ENCODE peak calls at places on chromosome 16, in four cellular contexts. W is omental fat pad, B is GM13976, T is H1. G is an unnamed sample.

GRCh38 chr16:79329967-79330366 is 270.6 kb downstream of the MAF start:
- DNase-seq in W (no peak), B (no peak), T (no peak), G (no peak)

GRCh38 chr16:87608400-87608985 is 6.2 kb downstream of the JPH3 start:
- DNase-seq in W (peak), B (peak), T (peak), G (peak)

GRCh38 chr16:66402166-66402565 is 24.9 kb upstream of the BEAN1 start:
- DNase-seq in W (no peak), B (no peak), T (no peak), G (no peak)

GRCh38 chr16:66189951-66190350 is 176.5 kb upstream of the CDH5 start:
- DNase-seq in W (no peak), B (no peak), T (no peak), G (no peak)

GRCh38 chr16:19021747-19022146 is 38.0 kb downstream of the TMC7 start:
- DNase-seq in W (no peak), B (no peak), T (no peak), G (no peak)

GRCh38 chr16:70527315-70527996 is 3.8 kb downstream of the SF3B3 start:
- DNase-seq in W (no peak), B (no peak), T (no peak), G (no peak)

GRCh38 chr16:57299009-57299718 is 14.7 kb upstream of the PLLP start:
- DNase-seq in W (peak), B (no peak), T (peak), G (peak)

GRCh38 chr16:30368122-30368791 is 2.0 kb downstream of the TBC1D10B start:
- DNase-seq in W (no peak), B (no peak), T (no peak), G (no peak)

GRCh38 chr16:82715833-82716232 is 89.1 kb downstream of the CDH13 start:
- DNase-seq in W (no peak), B (no peak), T (no peak), G (no peak)

GRCh38 chr16:82726306-82726705 is 99.5 kb downstream of the CDH13 start:
- DNase-seq in W (no peak), B (no peak), T (no peak), G (no peak)

GRCh38 chr16:82715160-82715559 is 88.4 kb downstream of the CDH13 start:
- DNase-seq in W (no peak), B (no peak), T (no peak), G (no peak)

GRCh38 chr16:82720414-82720813 is 93.6 kb downstream of the CDH13 start:
- DNase-seq in W (no peak), B (no peak), T (no peak), G (no peak)
- TF ChIP-seq CTCF in W (no peak), B (no peak), T (no peak), G (no peak)

GRCh38 chr16:55138298-55138697 is 185.7 kb upstream of the IRX6 start:
- DNase-seq in W (no peak), B (no peak), T (no peak), G (no peak)

GRCh38 chr16:55145771-55146603 is 178.0 kb upstream of the IRX6 start:
- DNase-seq in W (no peak), B (no peak), T (no peak), G (no peak)

GRCh38 chr16:55146939-55147338 is 177.1 kb upstream of the IRX6 start:
- DNase-seq in W (no peak), B (no peak), T (no peak), G (no peak)

GRCh38 chr16:55144656-55145055 is 179.3 kb upstream of the IRX6 start:
- DNase-seq in W (no peak), B (no peak), T (no peak), G (no peak)

DNA sequence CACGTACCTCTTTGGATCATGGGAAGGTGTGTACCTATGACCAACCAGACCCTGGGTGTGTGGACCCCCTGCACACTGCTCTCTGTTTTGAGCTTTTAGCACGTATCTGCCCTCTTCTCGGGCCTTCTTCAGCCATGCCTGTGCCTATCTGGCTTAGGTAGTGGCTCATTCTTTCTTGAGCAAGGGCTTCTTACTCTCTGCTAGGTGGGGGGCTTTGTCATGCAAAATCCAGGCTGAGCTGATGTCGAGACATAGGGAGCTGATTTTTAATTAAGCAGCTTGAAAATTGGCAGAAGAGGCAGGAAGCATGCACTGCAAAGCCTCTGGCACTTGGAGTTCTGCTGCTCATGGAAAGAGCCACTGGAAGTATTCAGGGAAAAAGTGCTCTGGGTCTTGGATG is 181.6 kb upstream of the IRX6 start:
- DNase-seq in W (no peak), B (no peak), T (no peak), G (no peak)
- TF ChIP-seq CTCF in W (no peak), B (no peak), T (no peak), G (no peak)

GRCh38 chr16:26643519-26643918 is 423.2 kb upstream of the C16orf82 start:
- DNase-seq in W (no peak), B (no peak), T (no peak), G (no peak)

GRCh38 chr16:26644912-26645543 is 421.7 kb upstream of the C16orf82 start:
- DNase-seq in W (no peak), B (no peak), T (no peak), G (no peak)

GRCh38 chr16:26648851-26649250 is 417.9 kb upstream of the C16orf82 start:
- DNase-seq in W (no peak), B (no peak), T (no peak), G (no peak)

GRCh38 chr16:26642047-26642664 is 424.6 kb upstream of the C16orf82 start:
- DNase-seq in W (no peak), B (no peak), T (no peak), G (no peak)

GRCh38 chr16:26645629-26646028 is 421.1 kb upstream of the C16orf82 start:
- DNase-seq in W (no peak), B (no peak), T (peak), G (no peak)
- TF ChIP-seq CTCF in W (no peak), B (no peak), T (peak), G (peak)

GRCh38 chr16:81842564-81843242 is 63.6 kb downstream of the PLCG2 start:
- DNase-seq in W (no peak), B (peak), T (no peak), G (no peak)
- TF ChIP-seq CTCF in W (no peak), B (no peak), T (no peak), G (no peak)

GRCh38 chr16:9034056-9034455 is 57.4 kb upstream of the HAPSTR1 start:
- DNase-seq in W (no peak), B (no peak), T (no peak), G (no peak)

GRCh38 chr16:9035986-9036385 is 55.5 kb upstream of the HAPSTR1 start:
- DNase-seq in W (no peak), B (no peak), T (no peak), G (no peak)

GRCh38 chr16:9039208-9039607 is 52.2 kb upstream of the HAPSTR1 start:
- DNase-seq in W (no peak), B (no peak), T (no peak), G (no peak)

GRCh38 chr16:9033125-9033830 is 58.2 kb upstream of the HAPSTR1 start:
- DNase-seq in W (no peak), B (peak), T (peak), G (no peak)
- TF ChIP-seq CTCF in W (no peak), B (no peak), T (peak), G (peak)

DNA sequence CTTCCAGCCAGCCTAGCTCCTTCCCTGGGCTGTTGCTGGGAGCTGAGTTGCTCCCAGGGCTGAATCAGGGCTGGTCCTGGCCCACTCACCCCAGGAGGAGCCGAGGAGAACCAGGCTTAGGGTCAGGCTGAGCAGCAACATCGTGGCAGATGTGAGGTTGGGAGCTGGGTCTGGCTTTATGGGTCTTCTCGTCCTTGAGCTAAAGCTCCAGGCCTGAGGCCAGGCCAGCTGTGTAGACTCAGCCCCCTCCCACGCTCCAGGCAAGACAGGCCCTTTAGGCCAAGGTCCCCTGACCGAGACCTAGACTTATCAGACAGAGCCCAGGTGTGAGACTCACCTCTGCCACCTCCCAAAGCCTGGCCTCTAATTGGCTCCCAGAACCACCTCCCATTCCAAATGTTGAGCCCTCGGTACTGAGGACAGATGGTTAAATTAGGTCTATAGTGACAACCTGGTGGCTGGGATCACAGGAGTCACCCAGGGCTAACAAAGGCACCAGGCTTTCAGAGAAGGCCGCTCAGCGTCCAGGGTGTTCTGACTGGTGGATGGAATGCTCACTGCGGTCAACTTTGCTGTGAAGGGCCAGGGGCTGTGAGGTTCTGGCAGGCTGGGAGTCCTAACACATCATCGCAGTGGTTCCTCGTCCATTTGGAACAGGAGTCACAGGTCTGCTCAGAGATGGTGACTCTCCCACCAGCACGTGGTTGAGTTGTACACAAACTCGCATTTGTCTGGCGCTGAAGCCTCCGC is at the start of gene CTRL:
- DNase-seq in W (no peak), B (no peak), T (no peak), G (no peak)
- TF ChIP-seq CTCF in W (no peak), B (no peak), T (peak), G (no peak)

GRCh38 chr16:69483611-69484010 is 59.2 kb downstream of the CYB5B start:
- DNase-seq in W (no peak), B (no peak), T (no peak), G (no peak)
- TF ChIP-seq CTCF in W (no peak), B (no peak), T (no peak), G (no peak)

GRCh38 chr16:3470723-3471122 is 24.6 kb downstream of the C16orf90 start:
- DNase-seq in W (no peak), B (no peak), T (no peak), G (no peak)
- TF ChIP-seq CTCF in W (no peak), B (no peak), T (no peak), G (no peak)

DNA sequence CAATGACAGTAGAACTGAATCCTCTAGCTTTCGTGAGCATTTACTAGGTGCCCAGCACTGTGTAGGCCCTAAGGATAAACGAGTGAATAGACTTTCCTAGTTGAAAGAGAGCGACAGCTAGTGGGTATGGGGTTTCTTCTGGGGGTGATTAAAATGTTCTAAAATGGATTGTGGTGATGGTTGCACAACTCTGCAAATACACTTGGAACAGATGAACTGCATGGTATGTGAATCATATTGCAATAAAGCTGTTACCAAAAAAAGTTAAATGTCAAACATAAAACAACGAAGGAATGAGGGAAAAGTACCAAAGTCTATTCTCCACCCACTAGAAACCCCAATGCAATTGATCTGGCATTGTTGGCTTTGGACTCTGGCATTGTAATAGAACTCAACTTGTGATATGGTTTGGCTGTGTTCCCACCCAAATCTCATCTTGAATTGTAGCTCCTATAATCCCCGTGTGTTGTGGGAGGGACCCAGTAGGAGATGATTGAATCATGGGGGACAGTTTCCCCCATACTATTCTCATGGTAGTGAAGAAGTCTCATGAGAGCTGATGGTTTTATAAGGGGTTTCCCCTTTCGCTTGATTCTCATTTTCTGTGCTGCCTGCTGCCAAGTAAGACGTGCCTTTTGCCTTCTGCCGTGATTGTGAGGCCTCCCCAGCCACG is 70.5 kb downstream of the MARF1 start:
- DNase-seq in W (no peak), B (no peak), T (no peak), G (no peak)
- TF ChIP-seq CTCF in W (no peak), B (no peak), T (no peak), G (no peak)

GRCh38 chr16:27221576-27222498 is 18.5 kb downstream of the KDM8 start:
- DNase-seq in W (no peak), B (peak), T (no peak), G (no peak)

GRCh38 chr16:27224271-27224737 is 21.0 kb downstream of the KDM8 start:
- DNase-seq in W (no peak), B (peak), T (no peak), G (no peak)

GRCh38 chr16:27223701-27224100 is 20.4 kb downstream of the KDM8 start:
- DNase-seq in W (no peak), B (peak), T (no peak), G (no peak)

GRCh38 chr16:27222499-27223225 is 19.3 kb downstream of the KDM8 start:
- DNase-seq in W (no peak), B (peak), T (no peak), G (no peak)

DNA sequence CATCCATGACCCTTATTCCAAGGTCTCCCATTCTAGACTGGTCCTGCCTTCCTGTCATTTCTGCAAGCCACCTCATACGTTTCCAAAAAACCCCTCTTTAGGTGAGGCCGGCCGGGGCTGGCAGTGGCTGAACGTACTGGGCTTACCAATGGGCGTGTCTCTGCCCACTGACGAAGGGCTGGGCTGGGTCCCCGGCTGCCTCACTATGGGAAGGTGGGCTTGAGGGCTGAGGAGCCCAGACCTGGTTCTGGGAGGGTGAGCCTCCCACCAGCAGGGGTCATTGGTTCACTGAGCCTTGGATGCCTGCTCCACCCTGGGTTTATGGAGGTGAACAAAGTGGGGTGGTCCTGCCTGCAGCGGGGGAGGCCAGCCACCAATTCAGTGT is 19.9 kb downstream of the KDM8 start:
- DNase-seq in W (no peak), B (peak), T (no peak), G (no peak)
- TF ChIP-seq CTCF in W (no peak), B (peak), T (no peak), G (peak)